ENCODE peak calls at places on chromosomes 3 and 15, in four cellular contexts. H is lower lobe of right lung, J is heart left ventricle, B is cardiac muscle cell. Q is an unnamed sample. For H3K4me1 and H3K27me3, the result is how much of the 10 kb centered on the place peaks cover.

GRCh38 chr3:152322756-152323155 is 54.0 kb downstream of the MBNL1 start:
- DNase-seq in B (no peak), J (no peak), H (no peak), Q (no peak)

GRCh38 chr3:43389388-43390254 is 103.3 kb downstream of the SNRK start:
- DNase-seq in H (peak), B (no peak), J (peak), Q (no peak)

GRCh38 chr3:122563717-122564025 is 429 bp downstream of the PARP9 start:
- DNase-seq in J (peak), H (no peak), B (no peak), Q (no peak)

GRCh38 chr15:70707901-70708300 is 55.5 kb downstream of the UACA start:
- DNase-seq in H (no peak), B (no peak), J (no peak), Q (no peak)

GRCh38 chr3:24475945-24476344 is 18.7 kb downstream of the THRB start:
- DNase-seq in J (no peak), H (no peak), B (no peak), Q (no peak)

GRCh38 chr3:57691411-57692133 is 1.3 kb downstream of the DENND6A start:
- DNase-seq in B (no peak), H (no peak), J (no peak), Q (no peak)

GRCh38 chr15:28026221-28026620 is 72.9 kb downstream of the OCA2 start:
- DNase-seq in B (no peak), H (no peak), J (no peak), Q (no peak)

GRCh38 chr3:74295479-74295878 is 319.0 kb downstream of the CNTN3 start:
- DNase-seq in B (no peak), J (no peak), H (no peak), Q (no peak)

GRCh38 chr3:17213102-17213501 is 328.3 kb downstream of the PLCL2 start:
- DNase-seq in B (no peak), H (no peak), J (no peak), Q (no peak)

GRCh38 chr3:104514371-104514770 is 852.3 kb upstream of the ALCAM start:
- DNase-seq in B (no peak), J (no peak), H (no peak), Q (no peak)

GRCh38 chr3:41900265-41900664 is 61.6 kb downstream of the ULK4 start:
- DNase-seq in J (no peak), B (peak), H (no peak), Q (no peak)

GRCh38 chr3:138461246-138461645 is 26.8 kb downstream of the ESYT3 start:
- DNase-seq in B (no peak), J (no peak), H (peak), Q (no peak)

GRCh38 chr3:111538111-111538510 is 3.9 kb upstream of the CD96 start:
- DNase-seq in H (no peak), J (no peak), B (no peak), Q (no peak)

GRCh38 chr3:97817965-97818364 is 3.8 kb upstream of the CRYBG3 start:
- DNase-seq in B (no peak), J (no peak), H (no peak), Q (no peak)

GRCh38 chr15:81514769-81515168 is 140.8 kb upstream of the TMC3 start:
- DNase-seq in B (no peak), H (no peak), J (no peak), Q (no peak)

GRCh38 chr15:57637836-57638235 is 46.1 kb downstream of the MYZAP start:
- DNase-seq in H (no peak), J (no peak), B (no peak), Q (no peak)

GRCh38 chr3:123069021-123069381 is 2.2 kb downstream of the PDIA5 start:
- DNase-seq in H (no peak), B (no peak), J (no peak), Q (no peak)

GRCh38 chr15:64515196-64515595 is 54.8 kb downstream of the ZNF609 start:
- DNase-seq in B (no peak), H (no peak), J (no peak), Q (no peak)

GRCh38 chr15:68706256-68706655 is 114.4 kb downstream of the ANP32A start:
- DNase-seq in H (no peak), J (no peak), B (no peak), Q (no peak)

GRCh38 chr3:69671082-69671952 is 67.9 kb upstream of the MITF start:
- DNase-seq in H (no peak), J (peak), B (peak), Q (peak)

GRCh38 chr3:126546013-126546412 is 12.7 kb downstream of the C3orf22 start:
- DNase-seq in H (peak), J (peak), B (no peak), Q (no peak)

DNA sequence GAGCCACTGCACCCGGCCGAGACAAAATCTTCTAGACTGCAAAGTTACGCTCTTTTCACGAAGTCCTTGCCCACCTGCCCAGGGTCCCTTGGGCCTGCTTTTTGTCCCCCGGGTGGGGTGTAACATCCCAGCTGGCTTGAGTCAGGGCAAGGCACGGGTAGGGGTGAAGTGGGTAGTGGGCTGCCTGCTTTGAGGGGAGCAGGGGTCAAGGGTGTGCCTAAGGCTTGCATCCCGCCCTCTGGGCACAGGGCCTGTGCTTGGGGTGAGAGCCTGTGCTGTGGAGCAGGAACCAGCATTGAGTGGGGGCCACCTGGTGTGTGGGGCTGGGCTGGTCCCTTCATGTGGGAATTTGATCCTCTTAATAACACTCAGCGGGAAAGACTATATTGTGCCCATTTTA is 74.6 kb downstream of the KLF13 start:
- DNase-seq in J (no peak), H (no peak), B (no peak), Q (no peak)
- H3K4me1 ChIP-seq in J (under half), H (under half), B (under half), Q (under half)

GRCh38 chr3:3802021-3802420 is 2.8 kb downstream of the LRRN1 start:
- DNase-seq in H (no peak), B (peak), J (no peak), Q (no peak)

GRCh38 chr3:3800076-3800448 is 831 bp downstream of the LRRN1 start:
- DNase-seq in J (peak), H (peak), B (peak), Q (no peak)

GRCh38 chr3:3799173-3800075 is at the start of gene LRRN1:
- DNase-seq in J (peak), H (peak), B (peak), Q (peak)

GRCh38 chr3:3801510-3801841 is 2.2 kb downstream of the LRRN1 start:
- DNase-seq in H (no peak), B (no peak), J (no peak), Q (no peak)

GRCh38 chr3:3800685-3801509 is 1.7 kb downstream of the LRRN1 start:
- DNase-seq in J (peak), B (peak), H (peak), Q (peak)
- H3K27me3 ChIP-seq in J (under half), B (half or more), H (under half), Q (half or more)

DNA sequence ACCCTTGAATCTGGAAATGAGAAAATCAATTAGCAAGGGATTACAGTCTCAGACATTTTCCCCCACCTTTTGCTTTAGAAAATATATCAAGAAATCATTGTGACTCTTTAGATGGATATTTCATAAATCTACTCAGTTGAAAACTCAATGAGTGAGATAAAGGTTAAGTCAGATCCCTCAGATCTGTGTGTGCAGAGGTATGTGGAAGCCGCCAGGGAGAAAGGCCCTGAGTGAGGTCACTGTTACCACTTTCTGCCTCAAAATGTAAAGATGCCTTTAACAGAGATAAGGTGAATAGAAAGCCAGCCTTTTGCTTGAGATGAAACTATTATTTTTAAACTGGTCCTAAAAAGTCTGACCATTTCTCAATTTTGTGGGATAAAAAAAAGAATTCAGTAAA is 225.6 kb upstream of the HES1 start:
- DNase-seq in B (no peak), J (no peak), H (no peak), Q (no peak)
- H3K4me1 ChIP-seq in B (under half), J (under half), H (under half), Q (under half)

DNA sequence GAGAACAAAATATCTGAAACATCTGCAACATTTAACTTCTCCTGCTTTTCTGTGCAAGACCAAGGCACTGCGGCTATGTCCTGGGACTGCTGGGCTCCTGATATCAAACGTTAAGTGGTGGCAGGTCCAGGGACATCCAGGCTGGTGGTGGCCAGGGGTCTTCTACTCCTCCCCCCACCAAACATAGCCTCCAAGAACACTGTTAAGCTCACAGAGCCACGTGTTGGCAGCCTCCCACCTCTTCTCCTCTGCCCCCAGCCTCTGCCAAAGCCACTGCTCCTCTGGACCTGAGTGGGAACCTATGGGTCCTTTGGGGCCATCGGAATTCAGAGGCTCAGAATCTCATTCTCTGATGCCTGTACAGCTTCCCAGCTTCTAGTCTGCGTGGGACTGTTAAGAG is 325.7 kb downstream of the ARRDC4 start:
- DNase-seq in H (no peak), J (no peak), B (no peak), Q (no peak)
- H3K27me3 ChIP-seq in H (under half), J (under half), B (under half), Q (under half)

GRCh38 chr3:46293035-46293724 is 50.9 kb downstream of the CCR3 start:
- DNase-seq in H (no peak), J (no peak), B (peak), Q (no peak)
- H3K4me1 ChIP-seq in H (under half), J (under half), B (under half), Q (under half)

Q was measured in heart right ventricle.